ENCODE peak calls at places on chromosome 9, in four cellular contexts. V is fibroblast of pulmonary artery, T is renal cortical epithelial cell, W is left cardiac atrium. K is an unnamed sample.

GRCh38 chr9:135523521-135524129 is 2.4 kb downstream of the LCN1 start:
- DNase-seq in W (no peak), T (no peak), V (no peak), K (no peak)

GRCh38 chr9:120878188-120879130 is 1.5 kb upstream of the PHF19 start:
- DNase-seq in V (no peak), W (no peak), T (no peak), K (no peak)

GRCh38 chr9:78973906-78974305 is 597.9 kb upstream of the TLE4 start:
- DNase-seq in W (no peak), V (peak), T (peak), K (no peak)

GRCh38 chr9:96441798-96442445 is 8.0 kb upstream of the HABP4 start:
- DNase-seq in W (no peak), T (peak), V (peak), K (no peak)

GRCh38 chr9:109037946-109038345 is 24.6 kb upstream of the CTNNAL1 start:
- DNase-seq in W (no peak), T (no peak), V (no peak), K (no peak)

GRCh38 chr9:23683021-23683431 is 143.0 kb downstream of the ELAVL2 start:
- DNase-seq in V (no peak), W (no peak), T (peak), K (no peak)

GRCh38 chr9:34490360-34490759 is 31.8 kb downstream of the DNAI1 start:
- DNase-seq in W (no peak), T (no peak), V (no peak), K (no peak)

GRCh38 chr9:135287627-135288026 is 192.0 kb upstream of the PPP1R26 start:
- DNase-seq in W (no peak), T (no peak), V (no peak), K (peak)

GRCh38 chr9:121340676-121341392 is 29.2 kb downstream of the STOM start:
- DNase-seq in T (peak), W (no peak), V (no peak), K (no peak)

GRCh38 chr9:136807281-136808074 is at the start of gene RABL6:
- DNase-seq in V (peak), W (peak), T (peak), K (peak)

GRCh38 chr9:114631166-114631565 is 20.1 kb downstream of the TMEM268 start:
- DNase-seq in W (no peak), T (no peak), V (no peak), K (no peak)

GRCh38 chr9:132651259-132651658 is 18.5 kb downstream of the DDX31 start:
- DNase-seq in W (no peak), V (peak), T (peak), K (no peak)

GRCh38 chr9:126113756-126114408 is 212.7 kb upstream of the MVB12B start:
- DNase-seq in V (no peak), T (no peak), W (no peak), K (no peak)

GRCh38 chr9:16221822-16222547 is 648.5 kb downstream of the BNC2 start:
- DNase-seq in T (no peak), W (no peak), V (peak), K (no peak)

GRCh38 chr9:114002271-114002985 is 75.7 kb downstream of the AMBP start:
- DNase-seq in T (no peak), V (no peak), W (no peak), K (no peak)

GRCh38 chr9:116355153-116355827 is 201.7 kb downstream of the PAPPA start:
- DNase-seq in V (peak), T (no peak), W (no peak), K (no peak)

GRCh38 chr9:92138157-92138959 is 23.1 kb upstream of the SPTLC1 start:
- DNase-seq in V (peak), W (peak), T (peak), K (peak)

GRCh38 chr9:89412951-89413350 is 85.0 kb downstream of the SEMA4D start:
- DNase-seq in W (no peak), V (no peak), T (no peak), K (no peak)

GRCh38 chr9:35691757-35692301 is 2.1 kb upstream of the TPM2 start:
- DNase-seq in W (no peak), T (no peak), V (no peak), K (peak)

GRCh38 chr9:28598396-28598795 is 1025.1 kb upstream of the C9orf72 start:
- DNase-seq in W (no peak), T (no peak), V (no peak), K (no peak)

GRCh38 chr9:114844766-114845165 is 38.9 kb upstream of the TNFSF15 start:
- DNase-seq in W (no peak), V (no peak), T (no peak), K (no peak)